ENCODE peak calls at places on chromosomes 6 and 20, in five cellular contexts. F is BE2C; G is cardiac muscle cell; U is CD8-positive, alpha-beta T cell; X is GM23248. W is an unnamed sample.

GRCh38 chr6:26660096-26660425 is 515 bp upstream of the ZNF322 start:
- DNase-seq in G (peak; percentile 35), U (peak; percentile 25), X (peak; percentile 61), F (no peak), W (peak; percentile 35)

GRCh38 chr6:149477544-149477943 is 7.3 kb downstream of the ZC3H12D start:
- DNase-seq in G (no peak), X (no peak), U (no peak), F (no peak), W (no peak)

GRCh38 chr6:151647871-151648639 is 154.2 kb downstream of the CCDC170 start:
- DNase-seq in F (no peak), X (peak; percentile 33), G (peak; percentile 6), U (no peak), W (no peak)

GRCh38 chr6:130167655-130168054 is 55.1 kb downstream of the SAMD3 start:
- DNase-seq in X (peak; percentile 39), G (peak; percentile 86), F (no peak), U (no peak), W (peak; percentile 4)

GRCh38 chr6:1242021-1242420 is 69.9 kb upstream of the FOXQ1 start:
- DNase-seq in G (no peak), U (no peak), X (no peak), F (no peak), W (no peak)

GRCh38 chr6:84687487-84687886 is 76.9 kb downstream of the TBX18 start:
- DNase-seq in F (no peak), G (peak; percentile 51), U (no peak), X (peak; percentile 43), W (no peak)

GRCh38 chr6:157145656-157146285 is 177.5 kb downstream of the TMEM242 start:
- DNase-seq in G (no peak), X (no peak), F (no peak), U (no peak), W (peak; percentile 66)

GRCh38 chr6:129730477-129731165 is 20.6 kb upstream of the ARHGAP18 start:
- DNase-seq in G (peak; percentile 48), U (no peak), X (peak; percentile 37), F (no peak), W (peak; percentile 35)

GRCh38 chr6:135608031-135608430 is 110.5 kb upstream of the AHI1 start:
- DNase-seq in F (no peak), X (no peak), U (no peak), G (no peak), W (no peak)

GRCh38 chr6:11685411-11686093 is 93.1 kb downstream of the ADTRP start:
- DNase-seq in U (no peak), X (peak; percentile 73), F (no peak), G (peak; percentile 41), W (peak; percentile 9)

GRCh38 chr20:44400671-44401051 is 45.2 kb downstream of the HNF4A start:
- DNase-seq in G (no peak), X (no peak), U (no peak), F (no peak), W (no peak)

GRCh38 chr6:11439017-11439420 is 98.5 kb upstream of the TMEM170B start:
- DNase-seq in F (no peak), X (no peak), G (peak; percentile 82), U (no peak), W (no peak)

GRCh38 chr6:70310063-70310694 is 7.3 kb upstream of the COL9A1 start:
- DNase-seq in G (peak; percentile 60), X (peak; percentile 58), F (peak; percentile 5), U (no peak), W (peak; percentile 62)

GRCh38 chr20:48196006-48196405 is 410.7 kb upstream of the SULF2 start:
- DNase-seq in F (no peak), G (no peak), U (no peak), X (no peak), W (no peak)

GRCh38 chr6:40341726-40342125 is 245.4 kb downstream of the LRFN2 start:
- DNase-seq in G (no peak), F (no peak), X (no peak), U (no peak), W (no peak)

GRCh38 chr6:36358235-36358915 is 21.7 kb upstream of the BNIP5 start:
- DNase-seq in X (no peak), U (no peak), F (no peak), G (peak; percentile 94), W (no peak)

GRCh38 chr6:121319112-121319553 is 15.1 kb downstream of the TBC1D32 start:
- DNase-seq in G (peak; percentile 47), F (no peak), U (no peak), X (peak; percentile 62), W (peak; percentile 60)

GRCh38 chr20:23938118-23938438 is 50.5 kb downstream of the GGTLC1 start:
- DNase-seq in F (no peak), U (no peak), G (no peak), X (no peak), W (no peak)

GRCh38 chr6:134676307-134677281 is 273.3 kb downstream of the ALDH8A1 start:
- DNase-seq in F (no peak), G (peak; percentile 40), X (no peak), U (no peak), W (peak; percentile 83)

GRCh38 chr6:107116328-107116892 is 1.1 kb upstream of the BEND3 start:
- DNase-seq in X (peak; percentile 51), U (peak; percentile 30), F (peak; percentile 51), G (peak; percentile 19), W (peak; percentile 72)

GRCh38 chr6:50824505-50824904 is 5.8 kb downstream of the TFAP2B start:
- DNase-seq in G (no peak), F (no peak), X (no peak), U (no peak), W (no peak)

GRCh38 chr20:49684335-49684997 is 29.2 kb downstream of the B4GALT5 start:
- DNase-seq in G (no peak), F (no peak), U (no peak), X (no peak), W (peak; percentile 35)

GRCh38 chr6:27591660-27592059 is 118.8 kb upstream of the ZNF184 start:
- DNase-seq in X (peak; percentile 34), F (peak; percentile 43), U (no peak), G (peak; percentile 33), W (peak; percentile 80)

DNA sequence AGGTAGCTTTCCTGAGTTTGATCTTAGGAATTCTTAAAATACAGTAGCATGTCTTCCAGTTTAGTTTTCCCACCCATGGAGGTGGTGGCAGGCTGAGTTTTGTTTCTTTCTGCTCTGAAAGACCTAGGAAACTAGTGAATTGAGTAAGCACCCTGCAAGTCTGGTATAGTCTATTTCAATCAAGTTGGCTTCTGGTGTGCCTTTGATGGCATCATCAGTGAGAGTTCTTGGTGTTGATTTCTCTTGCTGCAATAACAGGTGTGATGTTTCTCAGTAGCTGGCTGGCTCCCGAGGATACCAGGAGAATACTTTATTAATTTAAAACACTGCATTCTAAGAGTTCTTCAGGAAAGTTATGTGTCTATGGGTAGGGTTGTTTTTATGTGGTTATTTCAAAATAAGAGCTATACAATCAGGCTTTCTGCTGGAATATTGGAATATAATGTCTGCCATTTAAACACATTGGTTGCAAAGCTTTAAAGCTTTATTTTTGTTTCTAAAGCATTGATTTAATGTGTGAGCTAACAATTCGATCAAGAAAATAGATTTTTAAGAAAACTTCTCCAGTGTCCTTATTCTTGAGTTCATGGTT is 19.0 kb downstream of the VAPB start:
- DNase-seq in U (peak; percentile 34), F (no peak), G (peak; percentile 15), X (peak; percentile 17), W (no peak)
- H3K4me1 ChIP-seq in U (peaks cover 30% of the 10 kb centered on the region), F (peaks cover 3% of the 10 kb centered on the region), G (peaks cover 13% of the 10 kb centered on the region), X (peaks cover 30% of the 10 kb centered on the region), W (peaks cover 40% of the 10 kb centered on the region)

GRCh38 chr6:105028898-105029297 is 72.0 kb downstream of the LIN28B start:
- DNase-seq in X (no peak), F (no peak), U (no peak), G (no peak), W (no peak)
- H3K4me1 ChIP-seq in X (peaks cover 8% of the 10 kb centered on the region), F (no peaks in the 10 kb centered on the region), U (no peaks in the 10 kb centered on the region), G (peaks cover 3% of the 10 kb centered on the region), W (no peaks in the 10 kb centered on the region)

DNA sequence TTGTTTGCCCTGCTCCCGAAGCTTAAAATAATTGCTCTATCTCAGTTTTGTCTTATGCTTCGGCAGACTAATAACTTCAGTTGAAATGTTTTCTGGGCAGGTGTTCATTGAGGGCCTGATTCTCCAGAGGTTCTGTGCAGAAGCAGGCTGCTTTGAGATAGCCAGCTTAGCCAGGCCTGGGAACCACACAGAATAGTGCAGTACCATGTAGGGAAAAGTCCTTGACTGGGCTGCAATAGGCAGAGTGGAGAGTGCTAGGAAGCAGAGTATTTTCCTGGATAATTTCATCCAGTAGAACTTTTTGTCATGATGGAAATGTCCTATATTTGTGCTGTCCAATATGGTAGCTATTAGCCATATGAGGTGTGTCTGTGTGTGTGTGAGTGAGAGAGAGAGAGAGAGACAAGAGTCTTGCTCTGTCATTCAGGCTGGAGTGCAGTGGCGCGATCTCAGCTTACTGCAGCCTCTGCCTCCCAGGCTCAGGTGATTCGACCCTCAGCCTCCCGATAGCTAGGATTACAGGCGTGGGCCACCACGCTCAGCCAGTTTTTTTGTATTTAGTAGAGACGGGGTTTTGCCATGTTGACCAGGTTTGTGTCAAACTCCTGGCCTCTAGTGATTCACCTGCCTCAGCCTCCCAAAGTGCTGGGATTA is 15.9 kb downstream of the TOP1 start:
- DNase-seq in U (no peak), G (no peak), X (no peak), F (no peak), W (no peak)
- H3K4me1 ChIP-seq in U (peaks cover 79% of the 10 kb centered on the region), G (peaks cover 35% of the 10 kb centered on the region), X (peaks cover 31% of the 10 kb centered on the region), F (peaks cover 30% of the 10 kb centered on the region), W (peaks cover 37% of the 10 kb centered on the region)

DNA sequence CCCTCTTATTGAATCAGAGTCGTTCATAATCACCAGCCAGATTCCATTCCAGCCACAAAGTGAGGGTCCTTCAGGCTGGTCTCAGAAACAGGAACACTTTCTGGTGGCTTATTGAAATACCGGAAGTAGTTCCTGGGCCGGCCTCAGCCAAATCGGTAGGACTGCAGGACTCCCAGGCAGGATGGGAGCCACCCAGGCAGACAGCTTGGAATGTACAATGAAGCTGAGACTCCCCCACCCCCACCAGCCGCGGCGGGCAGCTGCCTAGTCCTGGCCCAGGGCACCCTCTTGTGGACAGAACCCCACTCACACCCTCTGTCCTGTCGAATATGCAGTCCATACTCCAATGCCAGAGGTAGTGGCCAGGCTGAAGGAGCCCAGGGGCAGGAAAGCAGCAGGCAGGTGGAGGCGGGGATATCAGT is 43.8 kb downstream of the MDFI start:
- DNase-seq in G (peak; percentile 96), F (peak; percentile 94), U (peak; percentile 70), X (peak; percentile 94), W (peak; percentile 95)
- H3K4me1 ChIP-seq in G (no peaks in the 10 kb centered on the region), F (peaks cover 3% of the 10 kb centered on the region), U (peaks cover 3% of the 10 kb centered on the region), X (no peaks in the 10 kb centered on the region), W (peaks cover 25% of the 10 kb centered on the region)

W was measured in A673.